ENCODE peak calls at places on chromosomes 12 and 14, in nine cellular contexts. W, A, L, B, M, Q, Z, S and G are unnamed samples.

GRCh38 chr14:79493081-79493652 is 718.1 kb downstream of the DIO2 start:
- DNase-seq in L (peak; percentile 27), S (no peak), Q (no peak), Z (no peak), M (no peak), A (no peak), W (no peak), B (no peak), G (no peak)

GRCh38 chr12:27486986-27487385 is 37.0 kb upstream of the PPFIBP1 start:
- DNase-seq in Q (no peak), L (no peak), B (peak; percentile 4), Z (no peak), A (no peak), W (no peak), S (no peak), M (no peak), G (no peak)

GRCh38 chr14:93137864-93138263 is 22.1 kb upstream of the ITPK1 start:
- DNase-seq in B (no peak), Q (no peak), M (no peak), A (no peak), L (peak; percentile 34), W (no peak), Z (peak; percentile 91), S (no peak), G (no peak)

GRCh38 chr12:106442575-106442974 is 85.0 kb downstream of the POLR3B start:
- DNase-seq in M (no peak), S (no peak), Q (no peak), W (no peak), A (no peak), Z (no peak), B (no peak), L (no peak), G (no peak)

GRCh38 chr14:95346820-95347219 is 27.1 kb upstream of the CLMN start:
- DNase-seq in W (no peak), S (peak; percentile 3), M (no peak), B (no peak), L (peak; percentile 30), Z (no peak), A (no peak), Q (no peak), G (no peak)

GRCh38 chr12:113172185-113172584 is 13.1 kb downstream of the DDX54 start:
- DNase-seq in L (no peak), S (no peak), W (no peak), B (no peak), A (no peak), Z (no peak), Q (no peak), M (no peak), G (no peak)

GRCh38 chr14:36805116-36805515 is 143.5 kb downstream of the PAX9 start:
- DNase-seq in A (no peak), B (no peak), Z (no peak), W (no peak), M (no peak), Q (no peak), L (peak; percentile 14), S (no peak), G (no peak)

GRCh38 chr12:93707836-93708235 is 30.7 kb downstream of the CRADD start:
- DNase-seq in M (peak; percentile 26), S (peak; percentile 78), Z (no peak), L (peak; percentile 38), A (no peak), Q (no peak), B (no peak), W (no peak), G (no peak)

GRCh38 chr14:104094709-104095425 is 9.4 kb downstream of the ASPG start:
- DNase-seq in M (peak; percentile 80), L (peak; percentile 62), A (no peak), B (no peak), Q (no peak), S (no peak), W (peak; percentile 79), Z (peak; percentile 85), G (no peak)

GRCh38 chr12:31736472-31736871 is 7.7 kb upstream of the AMN1 start:
- DNase-seq in Z (no peak), W (no peak), B (no peak), L (peak; percentile 89), S (peak; percentile 94), A (no peak), M (no peak), Q (peak; percentile 61), G (no peak)

GRCh38 chr12:2168808-2169207 is 116.0 kb downstream of the CACNA1C start:
- DNase-seq in M (peak; percentile 86), S (peak; percentile 67), L (peak; percentile 24), W (no peak), A (no peak), Q (no peak), Z (no peak), B (no peak), G (no peak)

GRCh38 chr12:127400231-127400630 is 866.7 kb upstream of the TMEM132C start:
- DNase-seq in Z (no peak), M (no peak), Q (no peak), W (no peak), B (no peak), A (no peak), L (peak; percentile 3), S (peak; percentile 14), G (peak; percentile 33)

GRCh38 chr14:89721991-89722390 is 232.5 kb downstream of the EFCAB11 start:
- DNase-seq in S (no peak), M (no peak), Z (no peak), A (no peak), L (no peak), W (no peak), B (no peak), Q (no peak), G (no peak)

GRCh38 chr12:49301759-49302158 is 6.8 kb downstream of the PRPH start:
- DNase-seq in L (no peak), Z (no peak), Q (no peak), M (peak; percentile 57), A (no peak), W (no peak), B (no peak), S (no peak), G (no peak)

GRCh38 chr12:65098364-65098763 is 22.7 kb downstream of the WIF1 start:
- DNase-seq in Q (no peak), L (no peak), A (no peak), W (no peak), B (no peak), Z (no peak), S (no peak), M (no peak), G (no peak)

GRCh38 chr12:114932806-114933205 is 248.8 kb upstream of the TBX3 start:
- DNase-seq in W (no peak), Z (no peak), M (no peak), L (no peak), Q (no peak), A (no peak), S (no peak), B (no peak), G (no peak)

GRCh38 chr12:114938487-114939210 is 254.7 kb upstream of the TBX3 start:
- DNase-seq in B (no peak), Q (no peak), L (no peak), S (no peak), W (no peak), Z (no peak), A (no peak), M (no peak), G (no peak)

GRCh38 chr12:114936148-114937099 is 252.4 kb upstream of the TBX3 start:
- DNase-seq in W (no peak), Z (no peak), Q (no peak), A (no peak), B (no peak), S (peak; percentile 77), L (peak; percentile 30), M (no peak), G (no peak)

GRCh38 chr12:114933428-114934160 is 249.6 kb upstream of the TBX3 start:
- DNase-seq in W (no peak), S (peak; percentile 88), Z (no peak), L (peak; percentile 85), B (peak; percentile 38), Q (peak; percentile 90), M (peak; percentile 43), A (peak; percentile 84), G (no peak)

GRCh38 chr12:114935658-114936057 is 251.7 kb upstream of the TBX3 start:
- DNase-seq in Q (no peak), S (no peak), Z (no peak), A (no peak), W (no peak), B (no peak), M (no peak), L (no peak), G (no peak)
- TF ChIP-seq CTCF in Q (no peak), S (no peak), Z (no peak), A (peak; percentile 32), W (no peak), B (no peak), M (peak; percentile 19), L (peak; percentile 39), G (no peak)

GRCh38 chr12:63028951-63029350 is 94.0 kb upstream of the PPM1H start:
- DNase-seq in S (no peak), M (no peak), B (no peak), L (no peak), A (no peak), Q (no peak), W (no peak), Z (no peak), G (no peak)
- H3K4me3 ChIP-seq in S (no peak overlapping the region), M (no peak overlapping the region), B (no peak overlapping the region), L (no peak overlapping the region), A (no peak overlapping the region), Q (no peak overlapping the region), W (no peak overlapping the region), Z (no peak overlapping the region), G (no peak overlapping the region)

DNA sequence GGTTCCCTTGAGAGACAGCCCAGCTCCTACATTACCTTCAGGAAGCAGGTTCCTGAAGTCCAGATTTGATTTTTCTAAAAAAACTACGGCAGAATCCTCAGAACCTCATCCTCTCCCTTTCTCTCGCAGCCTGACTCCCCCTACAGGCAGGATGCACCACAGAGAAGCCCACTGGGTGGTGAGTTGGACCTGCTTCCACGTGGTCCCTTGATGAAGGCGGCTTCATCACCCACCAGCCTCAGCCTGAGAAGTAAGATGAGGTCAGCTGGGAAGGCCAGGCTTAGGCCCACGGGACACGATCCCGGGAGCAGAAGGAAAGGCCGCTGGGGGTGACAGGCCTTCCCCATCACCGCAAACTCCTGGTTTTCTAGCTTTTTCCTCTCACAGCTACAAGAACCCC is 83.0 kb downstream of the ACTN1 start:
- DNase-seq in W (no peak), M (no peak), Z (no peak), S (no peak), B (no peak), Q (no peak), L (peak; percentile 31), A (no peak), G (no peak)
- TF ChIP-seq CTCF in W (peak; percentile 52), M (peak; percentile 33), Z (no peak), S (peak; percentile 38), B (peak; percentile 48), Q (peak; percentile 33), L (peak; percentile 65), A (no peak), G (peak; percentile 50)

DNA sequence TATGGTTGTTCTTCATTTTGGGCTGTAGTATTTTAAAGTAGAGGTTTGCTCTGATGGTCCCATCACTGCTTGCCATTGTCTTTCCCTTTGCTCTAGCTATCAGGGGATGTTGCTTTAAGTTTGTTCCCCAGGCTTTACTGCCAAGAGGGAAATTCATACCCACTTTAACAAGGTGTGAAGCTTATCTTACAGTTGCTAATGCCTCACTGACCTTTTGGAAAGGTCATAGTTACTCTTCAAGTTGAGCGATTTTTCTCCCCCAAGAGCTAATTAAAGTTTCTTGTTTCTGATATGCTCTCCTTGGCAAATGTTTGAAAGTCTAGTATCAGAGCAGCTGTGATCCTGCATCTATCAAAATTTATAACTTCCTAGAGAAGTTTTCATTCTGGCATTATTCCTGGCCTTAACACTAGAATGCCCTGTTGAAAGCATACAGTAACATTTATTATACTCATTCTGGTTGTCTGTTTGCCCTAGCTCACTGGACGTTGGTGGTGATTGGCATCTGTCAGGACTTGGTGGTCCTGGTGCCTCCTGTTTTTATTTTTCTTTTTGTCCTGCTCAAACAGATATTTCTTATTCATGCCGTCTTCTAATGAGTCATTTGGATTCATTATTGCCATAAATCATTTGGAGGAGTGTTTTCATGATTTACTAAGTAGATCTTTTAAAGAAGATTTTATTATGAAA is 8.1 kb downstream of the ATP2A2 start:
- DNase-seq in Q (no peak), M (no peak), L (no peak), S (no peak), B (no peak), Z (no peak), W (no peak), A (no peak), G (no peak)
- H3K4me3 ChIP-seq in Q (no peak overlapping the region), M (no peak overlapping the region), L (no peak overlapping the region), S (no peak overlapping the region), B (no peak overlapping the region), Z (no peak overlapping the region), W (no peak overlapping the region), A (no peak overlapping the region), G (no peak overlapping the region)